ENCODE peak calls at places on chromosomes 6 and 20, in four cellular contexts. One of them, this sample, is unnamed. For H3K4me1, the result is how much of the 10 kb centered on the place peaks cover.

GRCh38 chr6:137827977-137828815 is 38.9 kb upstream of the TNFAIP3 start:
- DNase-seq in mesenchymal stem cell: no peak
- DNase-seq in fibroblast of lung: no peak
- DNase-seq in DND-41: no peak
- DNase-seq in this sample: no peak

GRCh38 chr20:37630161-37630560 is 63.7 kb upstream of the CTNNBL1 start:
- DNase-seq in DND-41: no peak
- DNase-seq in mesenchymal stem cell: no peak
- DNase-seq in fibroblast of lung: no peak
- DNase-seq in this sample: no peak

GRCh38 chr6:1789092-1789491 is 179.4 kb downstream of the FOXC1 start:
- DNase-seq in fibroblast of lung: peak
- DNase-seq in mesenchymal stem cell: no peak
- DNase-seq in DND-41: no peak
- DNase-seq in this sample: no peak

GRCh38 chr20:13855613-13856012 is 70.8 kb downstream of the NDUFAF5 start:
- DNase-seq in fibroblast of lung: no peak
- DNase-seq in mesenchymal stem cell: no peak
- DNase-seq in DND-41: no peak
- DNase-seq in this sample: peak

GRCh38 chr6:31079656-31080261 is 32.6 kb downstream of the C6orf15 start:
- DNase-seq in fibroblast of lung: peak
- DNase-seq in DND-41: peak
- DNase-seq in mesenchymal stem cell: peak
- DNase-seq in this sample: peak

GRCh38 chr20:25194333-25194972 is 1.1 kb upstream of the ENTPD6 start:
- DNase-seq in fibroblast of lung: no peak
- DNase-seq in mesenchymal stem cell: no peak
- DNase-seq in DND-41: no peak
- DNase-seq in this sample: no peak

GRCh38 chr6:155352812-155353211 is 38.5 kb upstream of the TFB1M start:
- DNase-seq in mesenchymal stem cell: peak
- DNase-seq in fibroblast of lung: peak
- DNase-seq in DND-41: no peak
- DNase-seq in this sample: no peak

GRCh38 chr20:35849726-35850125 is 77.9 kb downstream of the PHF20 start:
- DNase-seq in DND-41: no peak
- DNase-seq in fibroblast of lung: no peak
- DNase-seq in mesenchymal stem cell: no peak
- DNase-seq in this sample: no peak

GRCh38 chr6:170225852-170226417 is 64.9 kb downstream of the DLL1 start:
- DNase-seq in DND-41: no peak
- DNase-seq in fibroblast of lung: no peak
- DNase-seq in mesenchymal stem cell: no peak
- DNase-seq in this sample: no peak

GRCh38 chr20:62426678-62427077 is 661 bp downstream of the RBBP8NL start:
- DNase-seq in DND-41: no peak
- DNase-seq in mesenchymal stem cell: no peak
- DNase-seq in fibroblast of lung: no peak
- DNase-seq in this sample: no peak

GRCh38 chr20:51551186-51551585 is 8.7 kb upstream of the NFATC2 start:
- DNase-seq in fibroblast of lung: no peak
- DNase-seq in mesenchymal stem cell: peak
- DNase-seq in DND-41: no peak
- DNase-seq in this sample: no peak

DNA sequence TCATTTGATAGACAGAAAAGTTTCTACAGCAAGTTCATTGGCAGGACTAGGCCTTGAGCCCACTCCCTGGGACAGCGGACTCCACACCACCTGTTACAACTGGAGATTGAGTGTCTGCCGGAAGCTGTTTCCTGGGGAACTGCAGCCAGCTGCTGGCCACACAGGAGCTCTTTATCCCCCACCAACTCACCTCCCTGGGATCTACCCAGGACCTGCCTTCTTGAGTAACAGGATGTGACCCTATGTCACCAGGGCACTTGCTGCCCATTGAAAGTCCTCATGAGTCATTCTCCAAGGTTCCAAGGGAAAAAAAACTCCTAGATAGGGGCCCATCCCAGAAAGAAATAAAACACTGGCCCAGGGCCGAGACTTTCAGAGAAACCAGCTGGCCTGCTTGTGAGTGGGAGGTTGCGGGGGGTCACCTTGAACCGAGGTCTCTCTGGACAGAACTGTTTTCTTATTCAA is 37.4 kb upstream of the SLC9A8 start:
- DNase-seq in fibroblast of lung: peak
- DNase-seq in mesenchymal stem cell: peak
- DNase-seq in DND-41: no peak
- DNase-seq in this sample: no peak
- H3K4me2 ChIP-seq in fibroblast of lung: peak
- H3K4me2 ChIP-seq in mesenchymal stem cell: no peak
- H3K4me2 ChIP-seq in DND-41: no peak
- H3K4me2 ChIP-seq in this sample: no peak

GRCh38 chr20:18005990-18006364 is 37.2 kb downstream of the MGME1 start:
- DNase-seq in fibroblast of lung: no peak
- DNase-seq in DND-41: no peak
- DNase-seq in mesenchymal stem cell: peak
- DNase-seq in this sample: no peak
- H3K27ac ChIP-seq in fibroblast of lung: no peak
- H3K27ac ChIP-seq in DND-41: no peak
- H3K27ac ChIP-seq in mesenchymal stem cell: no peak
- H3K27ac ChIP-seq in this sample: no peak

GRCh38 chr20:48819089-48819488 is 8.7 kb downstream of the PREX1 start:
- DNase-seq in fibroblast of lung: no peak
- DNase-seq in DND-41: no peak
- DNase-seq in mesenchymal stem cell: no peak
- DNase-seq in this sample: no peak

GRCh38 chr20:48819813-48820648 is 7.8 kb downstream of the PREX1 start:
- DNase-seq in mesenchymal stem cell: no peak
- DNase-seq in fibroblast of lung: no peak
- DNase-seq in DND-41: no peak
- DNase-seq in this sample: no peak

GRCh38 chr20:48822178-48822577 is 5.6 kb downstream of the PREX1 start:
- DNase-seq in mesenchymal stem cell: no peak
- DNase-seq in DND-41: no peak
- DNase-seq in fibroblast of lung: no peak
- DNase-seq in this sample: no peak

GRCh38 chr20:48821261-48821910 is 6.4 kb downstream of the PREX1 start:
- DNase-seq in DND-41: no peak
- DNase-seq in fibroblast of lung: no peak
- DNase-seq in mesenchymal stem cell: no peak
- DNase-seq in this sample: no peak

GRCh38 chr20:48820649-48820973 is 7.2 kb downstream of the PREX1 start:
- DNase-seq in fibroblast of lung: no peak
- DNase-seq in mesenchymal stem cell: no peak
- DNase-seq in DND-41: no peak
- DNase-seq in this sample: no peak
- H3K4me1 ChIP-seq in fibroblast of lung: under half
- H3K4me1 ChIP-seq in mesenchymal stem cell: under half
- H3K4me1 ChIP-seq in DND-41: under half
- H3K4me1 ChIP-seq in this sample: under half

GRCh38 chr6:158556113-158556512 is 3.8 kb upstream of the TMEM181 start:
- DNase-seq in fibroblast of lung: no peak
- DNase-seq in DND-41: no peak
- DNase-seq in mesenchymal stem cell: no peak
- DNase-seq in this sample: no peak
- H3K4me2 ChIP-seq in fibroblast of lung: no peak
- H3K4me2 ChIP-seq in DND-41: no peak
- H3K4me2 ChIP-seq in mesenchymal stem cell: no peak
- H3K4me2 ChIP-seq in this sample: no peak

GRCh38 chr20:57153238-57153905 is 113.1 kb downstream of the BMP7 start:
- DNase-seq in fibroblast of lung: no peak
- DNase-seq in mesenchymal stem cell: no peak
- DNase-seq in DND-41: no peak
- DNase-seq in this sample: no peak

GRCh38 chr20:57157106-57157691 is 109.2 kb downstream of the BMP7 start:
- DNase-seq in mesenchymal stem cell: no peak
- DNase-seq in DND-41: no peak
- DNase-seq in fibroblast of lung: no peak
- DNase-seq in this sample: no peak

GRCh38 chr20:57156050-57156770 is 110.2 kb downstream of the BMP7 start:
- DNase-seq in fibroblast of lung: no peak
- DNase-seq in DND-41: no peak
- DNase-seq in mesenchymal stem cell: no peak
- DNase-seq in this sample: no peak

GRCh38 chr20:57158474-57158873 is 108.0 kb downstream of the BMP7 start:
- DNase-seq in fibroblast of lung: no peak
- DNase-seq in DND-41: no peak
- DNase-seq in mesenchymal stem cell: no peak
- DNase-seq in this sample: no peak

GRCh38 chr20:57155415-57155814 is 111.0 kb downstream of the BMP7 start:
- DNase-seq in mesenchymal stem cell: no peak
- DNase-seq in fibroblast of lung: no peak
- DNase-seq in DND-41: no peak
- DNase-seq in this sample: no peak
- H3K27ac ChIP-seq in mesenchymal stem cell: no peak
- H3K27ac ChIP-seq in fibroblast of lung: no peak
- H3K27ac ChIP-seq in DND-41: no peak
- H3K27ac ChIP-seq in this sample: no peak

GRCh38 chr6:90303037-90303436 is 6.4 kb upstream of the BACH2 start:
- DNase-seq in DND-41: no peak
- DNase-seq in mesenchymal stem cell: no peak
- DNase-seq in fibroblast of lung: no peak
- DNase-seq in this sample: no peak

GRCh38 chr6:90302320-90302719 is 5.7 kb upstream of the BACH2 start:
- DNase-seq in fibroblast of lung: no peak
- DNase-seq in mesenchymal stem cell: no peak
- DNase-seq in DND-41: no peak
- DNase-seq in this sample: no peak

GRCh38 chr6:90301816-90302215 is 5.2 kb upstream of the BACH2 start:
- DNase-seq in mesenchymal stem cell: no peak
- DNase-seq in fibroblast of lung: no peak
- DNase-seq in DND-41: no peak
- DNase-seq in this sample: no peak

GRCh38 chr6:90305800-90306448 is 9.3 kb upstream of the BACH2 start:
- DNase-seq in fibroblast of lung: no peak
- DNase-seq in mesenchymal stem cell: no peak
- DNase-seq in DND-41: no peak
- DNase-seq in this sample: no peak

DNA sequence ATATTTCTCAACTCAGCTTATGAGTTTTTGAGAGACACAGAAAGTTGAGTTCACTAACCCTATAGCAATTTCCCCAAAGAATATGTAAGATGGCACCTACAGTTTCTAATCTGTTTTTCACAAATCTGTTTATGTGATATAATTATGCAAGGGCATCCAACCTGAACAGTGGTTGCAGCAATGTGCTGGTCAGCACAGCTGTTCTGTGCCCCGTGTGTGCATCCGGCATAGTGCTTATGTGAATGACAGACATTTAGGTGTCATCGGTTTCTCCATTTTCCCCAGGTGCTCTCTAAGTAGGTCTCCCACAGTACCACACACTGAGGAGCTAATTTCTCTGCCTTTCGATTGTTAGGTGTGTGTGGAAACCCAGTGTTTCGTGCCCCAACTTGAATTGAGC is 7.7 kb upstream of the BACH2 start:
- DNase-seq in mesenchymal stem cell: no peak
- DNase-seq in DND-41: no peak
- DNase-seq in fibroblast of lung: no peak
- DNase-seq in this sample: no peak
- H3K4me1 ChIP-seq in mesenchymal stem cell: under half
- H3K4me1 ChIP-seq in DND-41: under half
- H3K4me1 ChIP-seq in fibroblast of lung: under half
- H3K4me1 ChIP-seq in this sample: under half

GRCh38 chr6:165894228-165894825 is 231.3 kb upstream of the PDE10A start:
- DNase-seq in DND-41: no peak
- DNase-seq in mesenchymal stem cell: no peak
- DNase-seq in fibroblast of lung: no peak
- DNase-seq in this sample: no peak

GRCh38 chr6:165895421-165896165 is 232.6 kb upstream of the PDE10A start:
- DNase-seq in mesenchymal stem cell: no peak
- DNase-seq in DND-41: peak
- DNase-seq in fibroblast of lung: no peak
- DNase-seq in this sample: no peak

GRCh38 chr6:165900970-165901369 is 237.9 kb upstream of the PDE10A start:
- DNase-seq in mesenchymal stem cell: no peak
- DNase-seq in DND-41: no peak
- DNase-seq in fibroblast of lung: no peak
- DNase-seq in this sample: no peak

DNA sequence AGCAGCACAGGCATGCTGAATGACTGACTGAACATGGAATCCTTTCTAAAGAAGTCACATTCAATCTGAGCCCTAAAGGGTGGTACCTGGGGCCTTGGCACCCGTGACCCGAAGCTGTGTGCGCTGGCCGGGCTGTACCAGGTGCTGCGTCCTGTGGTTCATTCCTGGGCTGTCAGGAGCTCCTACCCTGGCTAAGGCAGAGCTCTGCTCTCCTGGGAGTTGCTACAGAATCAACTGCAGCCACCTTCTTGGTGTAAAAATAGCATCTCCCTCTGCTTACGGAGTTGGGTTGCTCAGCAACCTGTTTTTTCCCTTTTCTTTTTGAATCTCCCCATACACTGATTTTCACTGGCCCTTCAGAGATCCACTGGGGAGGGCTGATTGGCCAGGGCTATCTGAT is 236.6 kb upstream of the PDE10A start:
- DNase-seq in mesenchymal stem cell: no peak
- DNase-seq in DND-41: no peak
- DNase-seq in fibroblast of lung: no peak
- DNase-seq in this sample: no peak
- H3K4me2 ChIP-seq in mesenchymal stem cell: no peak
- H3K4me2 ChIP-seq in DND-41: no peak
- H3K4me2 ChIP-seq in fibroblast of lung: no peak
- H3K4me2 ChIP-seq in this sample: no peak

This sample was measured in Karpas-422.